ENCODE peak calls at places on chromosome 1, in four cellular contexts. E is stimulated activated naive B cell treated with anti-CD40 and anti-IgM and Interleukin-4, amounts not matched to agents 10 μg/mL and 1 μg/mL and 100 μg/mL, for 72 hours; X is A172; C is nephron progenitor cell. L is an unnamed sample.

GRCh38 chr1:47894718-47895393 is 102.3 kb downstream of the TRABD2B start:
- DNase-seq in E (no peak), X (peak), C (peak), L (no peak)

GRCh38 chr1:32816676-32817158 is 441 bp downstream of the YARS1 start:
- DNase-seq in E (no peak), X (peak), C (no peak), L (no peak)

GRCh38 chr1:168419746-168420145 is 124.1 kb downstream of the XCL2 start:
- DNase-seq in E (no peak), X (peak), C (no peak), L (no peak)

GRCh38 chr1:44289530-44289929 is 65.5 kb downstream of the ERI3 start:
- DNase-seq in E (no peak), X (no peak), C (no peak), L (no peak)

GRCh38 chr1:3403388-3404179 is 50.9 kb upstream of the ARHGEF16 start:
- DNase-seq in E (no peak), X (peak), C (peak), L (no peak)

GRCh38 chr1:110390096-110390495 is 730 bp downstream of the SLC16A4 start:
- DNase-seq in E (no peak), X (peak), C (peak), L (no peak)

GRCh38 chr1:181482521-181483083 is 715 bp upstream of the CACNA1E start:
- DNase-seq in E (peak), X (no peak), C (peak), L (peak)

GRCh38 chr1:98949606-98950005 is 55.1 kb downstream of the PLPPR5 start:
- DNase-seq in E (no peak), X (no peak), C (no peak), L (no peak)

GRCh38 chr1:214833357-214833756 is 230.4 kb downstream of the CENPF start:
- DNase-seq in E (no peak), X (no peak), C (no peak), L (no peak)

GRCh38 chr1:71950579-71950978 is 331.8 kb downstream of the NEGR1 start:
- DNase-seq in E (no peak), X (no peak), C (no peak), L (no peak)

GRCh38 chr1:62870148-62870547 is 86.2 kb downstream of the ATG4C start:
- DNase-seq in E (no peak), X (no peak), C (no peak), L (no peak)

GRCh38 chr1:86981482-86982311 is 67.3 kb downstream of the HS2ST1 start:
- DNase-seq in E (no peak), X (no peak), C (no peak), L (no peak)

GRCh38 chr1:222234351-222234750 is 313.6 kb downstream of the HHIPL2 start:
- DNase-seq in E (no peak), X (no peak), C (no peak), L (no peak)

GRCh38 chr1:152110365-152110859 is 4.8 kb downstream of the TCHH start:
- DNase-seq in E (no peak), X (peak), C (no peak), L (peak)

GRCh38 chr1:190067592-190067991 is 410.1 kb downstream of the BRINP3 start:
- DNase-seq in E (no peak), X (peak), C (no peak), L (no peak)

GRCh38 chr1:3465935-3466321 is 11.5 kb downstream of the ARHGEF16 start:
- DNase-seq in E (no peak), X (no peak), C (no peak), L (no peak)